ENCODE peak calls at places on chromosomes 13 and 19, in nine cellular contexts. One of them, this sample, is unnamed.

GRCh38 chr19:54439174-54439851 is 9.7 kb upstream of the LENG8 start:
- DNase-seq in tibial nerve: no peak
- DNase-seq in thoracic aorta: no peak
- DNase-seq in AG04450: no peak
- DNase-seq in left lung: no peak
- DNase-seq in adipocyte: peak
- DNase-seq in aorta: peak
- DNase-seq in HFF-Myc: no peak
- DNase-seq in small intestine: peak
- DNase-seq in this sample: no peak

GRCh38 chr13:104597554-104598240 is 1531.5 kb upstream of the SLC10A2 start:
- DNase-seq in aorta: no peak
- DNase-seq in small intestine: peak
- DNase-seq in left lung: no peak
- DNase-seq in AG04450: no peak
- DNase-seq in tibial nerve: no peak
- DNase-seq in thoracic aorta: no peak
- DNase-seq in adipocyte: no peak
- DNase-seq in HFF-Myc: no peak
- DNase-seq in this sample: no peak

GRCh38 chr19:4889034-4889825 is 13.5 kb downstream of the ARRDC5 start:
- DNase-seq in AG04450: no peak
- DNase-seq in small intestine: no peak
- DNase-seq in aorta: no peak
- DNase-seq in adipocyte: peak
- DNase-seq in left lung: no peak
- DNase-seq in HFF-Myc: no peak
- DNase-seq in tibial nerve: no peak
- DNase-seq in thoracic aorta: no peak
- DNase-seq in this sample: no peak

GRCh38 chr19:55809381-55810058 is 22.3 kb downstream of the NLRP11 start:
- DNase-seq in AG04450: no peak
- DNase-seq in left lung: peak
- DNase-seq in thoracic aorta: no peak
- DNase-seq in tibial nerve: no peak
- DNase-seq in adipocyte: peak
- DNase-seq in small intestine: peak
- DNase-seq in HFF-Myc: peak
- DNase-seq in aorta: peak
- DNase-seq in this sample: peak

GRCh38 chr19:50679177-50680125 is 30.2 kb downstream of the C19orf81 start:
- DNase-seq in adipocyte: peak
- DNase-seq in thoracic aorta: no peak
- DNase-seq in AG04450: peak
- DNase-seq in aorta: peak
- DNase-seq in small intestine: peak
- DNase-seq in tibial nerve: peak
- DNase-seq in HFF-Myc: peak
- DNase-seq in left lung: peak
- DNase-seq in this sample: peak

GRCh38 chr19:13283871-13284270 is 133.7 kb downstream of the IER2 start:
- DNase-seq in left lung: no peak
- DNase-seq in aorta: no peak
- DNase-seq in AG04450: no peak
- DNase-seq in HFF-Myc: no peak
- DNase-seq in thoracic aorta: no peak
- DNase-seq in tibial nerve: no peak
- DNase-seq in adipocyte: no peak
- DNase-seq in small intestine: no peak
- DNase-seq in this sample: no peak

GRCh38 chr13:26628706-26629105 is 71.2 kb downstream of the WASF3 start:
- DNase-seq in AG04450: no peak
- DNase-seq in aorta: no peak
- DNase-seq in HFF-Myc: no peak
- DNase-seq in tibial nerve: no peak
- DNase-seq in adipocyte: peak
- DNase-seq in thoracic aorta: no peak
- DNase-seq in left lung: no peak
- DNase-seq in small intestine: peak
- DNase-seq in this sample: peak

GRCh38 chr19:32203161-32203560 is 142.2 kb upstream of the ZNF507 start:
- DNase-seq in thoracic aorta: no peak
- DNase-seq in adipocyte: no peak
- DNase-seq in AG04450: no peak
- DNase-seq in left lung: no peak
- DNase-seq in tibial nerve: no peak
- DNase-seq in HFF-Myc: no peak
- DNase-seq in aorta: no peak
- DNase-seq in small intestine: no peak
- DNase-seq in this sample: no peak

GRCh38 chr19:45150731-45151725 is 9.8 kb downstream of the NKPD1 start:
- DNase-seq in thoracic aorta: no peak
- DNase-seq in small intestine: no peak
- DNase-seq in HFF-Myc: no peak
- DNase-seq in aorta: no peak
- DNase-seq in left lung: no peak
- DNase-seq in adipocyte: no peak
- DNase-seq in AG04450: no peak
- DNase-seq in tibial nerve: no peak
- DNase-seq in this sample: no peak

GRCh38 chr19:49741210-49741844 is 21.8 kb downstream of the TSKS start:
- DNase-seq in HFF-Myc: no peak
- DNase-seq in tibial nerve: no peak
- DNase-seq in aorta: no peak
- DNase-seq in small intestine: no peak
- DNase-seq in left lung: no peak
- DNase-seq in adipocyte: no peak
- DNase-seq in thoracic aorta: no peak
- DNase-seq in AG04450: no peak
- DNase-seq in this sample: no peak

GRCh38 chr13:109672545-109672944 is 113.8 kb downstream of the IRS2 start:
- DNase-seq in HFF-Myc: no peak
- DNase-seq in AG04450: no peak
- DNase-seq in tibial nerve: no peak
- DNase-seq in left lung: no peak
- DNase-seq in thoracic aorta: no peak
- DNase-seq in adipocyte: peak
- DNase-seq in small intestine: no peak
- DNase-seq in aorta: no peak
- DNase-seq in this sample: no peak

GRCh38 chr19:49224856-49225255 is 67.3 kb downstream of the TRPM4 start:
- DNase-seq in tibial nerve: no peak
- DNase-seq in adipocyte: peak
- DNase-seq in left lung: no peak
- DNase-seq in small intestine: peak
- DNase-seq in HFF-Myc: no peak
- DNase-seq in aorta: peak
- DNase-seq in AG04450: no peak
- DNase-seq in thoracic aorta: no peak
- DNase-seq in this sample: peak

GRCh38 chr13:105587786-105588185 is 947.7 kb downstream of the EFNB2 start:
- DNase-seq in tibial nerve: no peak
- DNase-seq in aorta: no peak
- DNase-seq in thoracic aorta: no peak
- DNase-seq in AG04450: no peak
- DNase-seq in adipocyte: no peak
- DNase-seq in HFF-Myc: no peak
- DNase-seq in left lung: no peak
- DNase-seq in small intestine: no peak
- DNase-seq in this sample: no peak

GRCh38 chr19:18282021-18282787 is 782 bp upstream of the JUND start:
- DNase-seq in adipocyte: no peak
- DNase-seq in aorta: peak
- DNase-seq in thoracic aorta: peak
- DNase-seq in tibial nerve: no peak
- DNase-seq in small intestine: no peak
- DNase-seq in left lung: peak
- DNase-seq in HFF-Myc: no peak
- DNase-seq in AG04450: peak
- DNase-seq in this sample: no peak

GRCh38 chr13:24270639-24271131 is 38.7 kb upstream of the C1QTNF9 start:
- DNase-seq in tibial nerve: peak
- DNase-seq in left lung: peak
- DNase-seq in aorta: peak
- DNase-seq in HFF-Myc: no peak
- DNase-seq in thoracic aorta: no peak
- DNase-seq in AG04450: no peak
- DNase-seq in small intestine: peak
- DNase-seq in adipocyte: peak
- DNase-seq in this sample: peak

GRCh38 chr13:20378721-20379120 is 146.6 kb upstream of the GJB6 start:
- DNase-seq in left lung: no peak
- DNase-seq in adipocyte: no peak
- DNase-seq in thoracic aorta: no peak
- DNase-seq in AG04450: no peak
- DNase-seq in tibial nerve: no peak
- DNase-seq in aorta: no peak
- DNase-seq in HFF-Myc: no peak
- DNase-seq in small intestine: no peak
- DNase-seq in this sample: no peak

GRCh38 chr19:55372316-55373081 is 2.2 kb upstream of the IL11 start:
- DNase-seq in HFF-Myc: no peak
- DNase-seq in tibial nerve: no peak
- DNase-seq in aorta: no peak
- DNase-seq in adipocyte: peak
- DNase-seq in thoracic aorta: no peak
- DNase-seq in small intestine: no peak
- DNase-seq in AG04450: no peak
- DNase-seq in left lung: no peak
- DNase-seq in this sample: no peak

GRCh38 chr13:80618777-80619176 is 277.9 kb upstream of the SPRY2 start:
- DNase-seq in adipocyte: no peak
- DNase-seq in HFF-Myc: no peak
- DNase-seq in thoracic aorta: no peak
- DNase-seq in small intestine: no peak
- DNase-seq in left lung: no peak
- DNase-seq in tibial nerve: no peak
- DNase-seq in aorta: peak
- DNase-seq in AG04450: no peak
- DNase-seq in this sample: no peak

GRCh38 chr13:109642358-109642757 is 144.0 kb downstream of the IRS2 start:
- DNase-seq in AG04450: no peak
- DNase-seq in thoracic aorta: no peak
- DNase-seq in adipocyte: no peak
- DNase-seq in small intestine: no peak
- DNase-seq in left lung: no peak
- DNase-seq in tibial nerve: no peak
- DNase-seq in HFF-Myc: no peak
- DNase-seq in aorta: no peak
- DNase-seq in this sample: no peak

GRCh38 chr19:9850235-9850959 is 15.3 kb downstream of the PIN1 start:
- DNase-seq in AG04450: no peak
- DNase-seq in adipocyte: no peak
- DNase-seq in HFF-Myc: no peak
- DNase-seq in tibial nerve: no peak
- DNase-seq in left lung: no peak
- DNase-seq in aorta: no peak
- DNase-seq in small intestine: no peak
- DNase-seq in thoracic aorta: no peak
- DNase-seq in this sample: no peak

DNA sequence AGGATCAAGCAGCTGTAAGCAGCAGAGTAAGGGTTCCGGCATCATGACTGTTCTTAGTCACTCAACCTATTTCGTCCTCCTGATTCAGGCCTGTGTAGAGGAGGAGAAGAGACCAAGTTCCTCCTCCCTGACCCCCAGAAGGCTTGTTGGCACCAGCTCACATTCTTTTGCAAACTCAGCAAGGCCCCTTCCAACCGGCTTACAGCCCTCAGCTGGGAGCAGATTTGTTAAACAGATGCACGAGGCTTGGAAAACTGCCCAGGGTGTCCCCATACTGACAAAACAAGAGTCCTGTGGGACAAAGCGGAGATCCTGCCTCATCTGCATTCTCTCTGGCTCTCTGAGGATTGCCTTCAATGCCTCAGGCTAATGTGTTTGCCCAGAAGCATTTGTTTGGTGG is 113.2 kb upstream of the SOX21 start:
- DNase-seq in left lung: no peak
- DNase-seq in HFF-Myc: peak
- DNase-seq in small intestine: no peak
- DNase-seq in thoracic aorta: no peak
- DNase-seq in AG04450: no peak
- DNase-seq in adipocyte: peak
- DNase-seq in aorta: peak
- DNase-seq in tibial nerve: peak
- DNase-seq in this sample: no peak
- H3K4me3 ChIP-seq in left lung: no peak
- H3K4me3 ChIP-seq in HFF-Myc: no peak
- H3K4me3 ChIP-seq in small intestine: no peak
- H3K4me3 ChIP-seq in thoracic aorta: no peak
- H3K4me3 ChIP-seq in AG04450: no peak
- H3K4me3 ChIP-seq in adipocyte: no peak
- H3K4me3 ChIP-seq in aorta: no peak
- H3K4me3 ChIP-seq in tibial nerve: no peak
- H3K4me3 ChIP-seq in this sample: no peak

GRCh38 chr13:36131931-36132297 is 732 bp upstream of the DCLK1 start:
- DNase-seq in aorta: peak
- DNase-seq in tibial nerve: peak
- DNase-seq in left lung: peak
- DNase-seq in adipocyte: no peak
- DNase-seq in AG04450: no peak
- DNase-seq in HFF-Myc: no peak
- DNase-seq in thoracic aorta: no peak
- DNase-seq in small intestine: no peak
- DNase-seq in this sample: no peak
- H3K4me3 ChIP-seq in aorta: no peak
- H3K4me3 ChIP-seq in tibial nerve: peak
- H3K4me3 ChIP-seq in left lung: no peak
- H3K4me3 ChIP-seq in adipocyte: peak
- H3K4me3 ChIP-seq in AG04450: no peak
- H3K4me3 ChIP-seq in HFF-Myc: no peak
- H3K4me3 ChIP-seq in thoracic aorta: peak
- H3K4me3 ChIP-seq in small intestine: no peak
- H3K4me3 ChIP-seq in this sample: no peak

GRCh38 chr19:5950744-5951143 is 27.2 kb downstream of the RANBP3 start:
- DNase-seq in thoracic aorta: no peak
- DNase-seq in AG04450: no peak
- DNase-seq in tibial nerve: no peak
- DNase-seq in adipocyte: no peak
- DNase-seq in left lung: no peak
- DNase-seq in HFF-Myc: no peak
- DNase-seq in small intestine: no peak
- DNase-seq in aorta: no peak
- DNase-seq in this sample: peak
- H3K4me3 ChIP-seq in thoracic aorta: no peak
- H3K4me3 ChIP-seq in AG04450: no peak
- H3K4me3 ChIP-seq in tibial nerve: no peak
- H3K4me3 ChIP-seq in adipocyte: no peak
- H3K4me3 ChIP-seq in left lung: no peak
- H3K4me3 ChIP-seq in HFF-Myc: no peak
- H3K4me3 ChIP-seq in small intestine: no peak
- H3K4me3 ChIP-seq in aorta: no peak
- H3K4me3 ChIP-seq in this sample: no peak

DNA sequence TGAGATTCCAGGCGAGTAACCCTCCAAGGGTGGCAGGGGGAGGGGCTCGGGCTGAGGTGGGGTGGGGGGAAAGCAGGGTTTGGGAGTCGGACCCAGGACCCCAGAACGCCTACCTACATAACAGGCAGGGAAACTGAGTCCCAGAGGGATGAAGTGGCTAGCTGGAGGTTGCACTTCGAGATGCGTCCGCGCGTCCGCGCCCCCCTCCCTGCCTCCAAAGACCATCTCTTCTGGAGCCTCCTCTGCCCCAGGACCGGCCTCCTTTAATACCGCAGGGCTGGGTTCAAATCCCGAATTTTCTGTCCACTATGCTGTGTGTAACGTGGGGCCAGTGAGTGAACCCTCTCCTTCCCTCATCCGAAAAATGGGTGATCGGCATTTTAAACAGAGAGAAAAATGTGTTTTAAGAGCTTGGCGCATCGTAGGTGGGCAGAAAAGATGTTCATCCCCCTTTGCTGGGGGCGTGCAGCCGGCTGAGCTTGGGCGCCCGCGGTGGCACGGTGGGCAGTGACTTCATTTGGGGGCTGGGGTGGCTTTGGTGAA is 13.8 kb downstream of the TJP3 start:
- DNase-seq in aorta: no peak
- DNase-seq in thoracic aorta: no peak
- DNase-seq in tibial nerve: no peak
- DNase-seq in HFF-Myc: no peak
- DNase-seq in small intestine: no peak
- DNase-seq in adipocyte: no peak
- DNase-seq in AG04450: no peak
- DNase-seq in left lung: no peak
- DNase-seq in this sample: no peak
- H3K4me3 ChIP-seq in aorta: no peak
- H3K4me3 ChIP-seq in thoracic aorta: peak
- H3K4me3 ChIP-seq in tibial nerve: peak
- H3K4me3 ChIP-seq in HFF-Myc: no peak
- H3K4me3 ChIP-seq in small intestine: peak
- H3K4me3 ChIP-seq in adipocyte: no peak
- H3K4me3 ChIP-seq in AG04450: no peak
- H3K4me3 ChIP-seq in left lung: peak
- H3K4me3 ChIP-seq in this sample: peak

This sample was measured in Jurkat, Clone E6-1.